ENCODE peak calls at places on chromosome 2, in five cellular contexts. One of them, this sample, is unnamed.

GRCh38 chr2:27379840-27380625 is 501 bp downstream of the ZNF513 start:
- DNase-seq in stromal cell of bone marrow: no peak
- DNase-seq in activated CD8-positive, alpha-beta memory T cell treated with anti-CD3 and anti-CD28 coated beads, Interleukin-2, amount 10 ng/mL, durations not matched to agents 7 days and 5 days: peak
- DNase-seq in activated naive CD4-positive, alpha-beta T cell treated with anti-CD3 and anti-CD28 coated beads, Interleukin-2, amount 50 U/mL, for 72 hours: peak
- DNase-seq in caudate nucleus: peak
- DNase-seq in this sample: peak

GRCh38 chr2:28915939-28916338 is 21.5 kb downstream of the WDR43 start:
- DNase-seq in stromal cell of bone marrow: no peak
- DNase-seq in activated naive CD4-positive, alpha-beta T cell treated with anti-CD3 and anti-CD28 coated beads, Interleukin-2, amount 50 U/mL, for 72 hours: no peak
- DNase-seq in caudate nucleus: no peak
- DNase-seq in activated CD8-positive, alpha-beta memory T cell treated with anti-CD3 and anti-CD28 coated beads, Interleukin-2, amount 10 ng/mL, durations not matched to agents 7 days and 5 days: no peak
- DNase-seq in this sample: no peak

GRCh38 chr2:5730386-5730785 is 38.2 kb downstream of the SOX11 start:
- DNase-seq in activated naive CD4-positive, alpha-beta T cell treated with anti-CD3 and anti-CD28 coated beads, Interleukin-2, amount 50 U/mL, for 72 hours: no peak
- DNase-seq in activated CD8-positive, alpha-beta memory T cell treated with anti-CD3 and anti-CD28 coated beads, Interleukin-2, amount 10 ng/mL, durations not matched to agents 7 days and 5 days: no peak
- DNase-seq in stromal cell of bone marrow: no peak
- DNase-seq in caudate nucleus: no peak
- DNase-seq in this sample: no peak

GRCh38 chr2:97674396-97674795 is 4.9 kb downstream of the C2orf92 start:
- DNase-seq in activated naive CD4-positive, alpha-beta T cell treated with anti-CD3 and anti-CD28 coated beads, Interleukin-2, amount 50 U/mL, for 72 hours: no peak
- DNase-seq in caudate nucleus: no peak
- DNase-seq in stromal cell of bone marrow: no peak
- DNase-seq in activated CD8-positive, alpha-beta memory T cell treated with anti-CD3 and anti-CD28 coated beads, Interleukin-2, amount 10 ng/mL, durations not matched to agents 7 days and 5 days: no peak
- DNase-seq in this sample: no peak

GRCh38 chr2:33321236-33321731 is 155.2 kb upstream of the RASGRP3 start:
- DNase-seq in caudate nucleus: no peak
- DNase-seq in activated CD8-positive, alpha-beta memory T cell treated with anti-CD3 and anti-CD28 coated beads, Interleukin-2, amount 10 ng/mL, durations not matched to agents 7 days and 5 days: peak
- DNase-seq in stromal cell of bone marrow: peak
- DNase-seq in activated naive CD4-positive, alpha-beta T cell treated with anti-CD3 and anti-CD28 coated beads, Interleukin-2, amount 50 U/mL, for 72 hours: peak
- DNase-seq in this sample: no peak

GRCh38 chr2:147374410-147374811 is 470.4 kb upstream of the ACVR2A start:
- DNase-seq in activated naive CD4-positive, alpha-beta T cell treated with anti-CD3 and anti-CD28 coated beads, Interleukin-2, amount 50 U/mL, for 72 hours: no peak
- DNase-seq in caudate nucleus: no peak
- DNase-seq in activated CD8-positive, alpha-beta memory T cell treated with anti-CD3 and anti-CD28 coated beads, Interleukin-2, amount 10 ng/mL, durations not matched to agents 7 days and 5 days: no peak
- DNase-seq in stromal cell of bone marrow: peak
- DNase-seq in this sample: no peak

GRCh38 chr2:112818094-112818902 is 18.3 kb downstream of the IL1B start:
- DNase-seq in activated naive CD4-positive, alpha-beta T cell treated with anti-CD3 and anti-CD28 coated beads, Interleukin-2, amount 50 U/mL, for 72 hours: no peak
- DNase-seq in stromal cell of bone marrow: no peak
- DNase-seq in caudate nucleus: no peak
- DNase-seq in activated CD8-positive, alpha-beta memory T cell treated with anti-CD3 and anti-CD28 coated beads, Interleukin-2, amount 10 ng/mL, durations not matched to agents 7 days and 5 days: no peak
- DNase-seq in this sample: no peak

GRCh38 chr2:10774394-10774793 is 38.2 kb downstream of the PDIA6 start:
- DNase-seq in activated naive CD4-positive, alpha-beta T cell treated with anti-CD3 and anti-CD28 coated beads, Interleukin-2, amount 50 U/mL, for 72 hours: no peak
- DNase-seq in caudate nucleus: no peak
- DNase-seq in stromal cell of bone marrow: no peak
- DNase-seq in activated CD8-positive, alpha-beta memory T cell treated with anti-CD3 and anti-CD28 coated beads, Interleukin-2, amount 10 ng/mL, durations not matched to agents 7 days and 5 days: no peak
- DNase-seq in this sample: no peak

GRCh38 chr2:131120815-131121317 is 15.7 kb downstream of the PLEKHB2 start:
- DNase-seq in caudate nucleus: no peak
- DNase-seq in stromal cell of bone marrow: no peak
- DNase-seq in activated naive CD4-positive, alpha-beta T cell treated with anti-CD3 and anti-CD28 coated beads, Interleukin-2, amount 50 U/mL, for 72 hours: no peak
- DNase-seq in activated CD8-positive, alpha-beta memory T cell treated with anti-CD3 and anti-CD28 coated beads, Interleukin-2, amount 10 ng/mL, durations not matched to agents 7 days and 5 days: no peak
- DNase-seq in this sample: no peak

GRCh38 chr2:233140913-233141469 is 80.8 kb downstream of the INPP5D start:
- DNase-seq in activated naive CD4-positive, alpha-beta T cell treated with anti-CD3 and anti-CD28 coated beads, Interleukin-2, amount 50 U/mL, for 72 hours: no peak
- DNase-seq in stromal cell of bone marrow: no peak
- DNase-seq in caudate nucleus: no peak
- DNase-seq in activated CD8-positive, alpha-beta memory T cell treated with anti-CD3 and anti-CD28 coated beads, Interleukin-2, amount 10 ng/mL, durations not matched to agents 7 days and 5 days: no peak
- DNase-seq in this sample: no peak

GRCh38 chr2:190410171-190410570 is 2.0 kb downstream of the MFSD6 start:
- DNase-seq in activated naive CD4-positive, alpha-beta T cell treated with anti-CD3 and anti-CD28 coated beads, Interleukin-2, amount 50 U/mL, for 72 hours: no peak
- DNase-seq in activated CD8-positive, alpha-beta memory T cell treated with anti-CD3 and anti-CD28 coated beads, Interleukin-2, amount 10 ng/mL, durations not matched to agents 7 days and 5 days: no peak
- DNase-seq in caudate nucleus: no peak
- DNase-seq in stromal cell of bone marrow: no peak
- DNase-seq in this sample: no peak

GRCh38 chr2:203016716-203017115 is 2.0 kb downstream of the NBEAL1 start:
- DNase-seq in activated CD8-positive, alpha-beta memory T cell treated with anti-CD3 and anti-CD28 coated beads, Interleukin-2, amount 10 ng/mL, durations not matched to agents 7 days and 5 days: no peak
- DNase-seq in stromal cell of bone marrow: no peak
- DNase-seq in caudate nucleus: no peak
- DNase-seq in activated naive CD4-positive, alpha-beta T cell treated with anti-CD3 and anti-CD28 coated beads, Interleukin-2, amount 50 U/mL, for 72 hours: no peak
- DNase-seq in this sample: no peak